ENCODE peak calls at places on chromosomes 13 and 19, in nine cellular contexts. W is body of pancreas, N is uterus, S is HCT116, A is GM12864, J is tibial nerve, B is hepatocyte, G is fibroblast of pulmonary artery, R is cardiac fibroblast. C is an unnamed sample.

GRCh38 chr13:75219479-75220237 is 262.3 kb downstream of the TBC1D4 start:
- DNase-seq in W (peak), N (peak), S (peak), A (peak), J (peak), B (peak), G (peak), R (peak), C (peak)

GRCh38 chr19:10852098-10852800 is 4.0 kb downstream of the C19orf38 start:
- DNase-seq in W (no peak), N (no peak), S (no peak), A (no peak), J (no peak), B (no peak), G (peak), R (peak), C (no peak)

GRCh38 chr13:95247857-95248256 is 53.4 kb downstream of the ABCC4 start:
- DNase-seq in W (no peak), N (no peak), S (no peak), A (no peak), J (no peak), B (no peak), G (no peak), R (no peak), C (no peak)

GRCh38 chr19:20359933-20360720 is 193.1 kb downstream of the ZNF486 start:
- DNase-seq in W (peak), N (no peak), S (no peak), A (no peak), J (no peak), B (no peak), G (no peak), R (no peak), C (no peak)

GRCh38 chr13:75875450-75875849 is 239.3 kb downstream of the LMO7 start:
- DNase-seq in W (no peak), N (no peak), S (no peak), A (no peak), J (no peak), B (no peak), G (no peak), R (no peak), C (no peak)

GRCh38 chr13:79987761-79988160 is 353.2 kb downstream of the SPRY2 start:
- DNase-seq in W (no peak), N (no peak), S (no peak), A (no peak), J (no peak), B (no peak), G (no peak), R (no peak), C (no peak)

GRCh38 chr13:112067121-112067741 is at the start of gene SOX1:
- DNase-seq in W (no peak), N (no peak), S (no peak), A (no peak), J (no peak), B (no peak), G (no peak), R (no peak), C (no peak)

GRCh38 chr19:43639507-43640423 is at the start of gene CADM4:
- DNase-seq in W (peak), N (peak), S (no peak), A (no peak), J (no peak), B (peak), G (no peak), R (no peak), C (no peak)

GRCh38 chr13:80050252-80050651 is 290.7 kb downstream of the SPRY2 start:
- DNase-seq in W (no peak), N (no peak), S (no peak), A (no peak), J (no peak), B (no peak), G (peak), R (peak), C (no peak)

GRCh38 chr13:48942131-48942530 is 33.6 kb upstream of the FNDC3A start:
- DNase-seq in W (no peak), N (no peak), S (no peak), A (no peak), J (no peak), B (no peak), G (peak), R (peak), C (no peak)

GRCh38 chr13:43364210-43365041 is 341.0 kb downstream of the DNAJC15 start:
- DNase-seq in W (no peak), N (no peak), S (no peak), A (no peak), J (no peak), B (no peak), G (peak), R (peak), C (no peak)

GRCh38 chr19:718251-719024 is 9.7 kb downstream of the PALM start:
- DNase-seq in W (no peak), N (no peak), S (no peak), A (no peak), J (no peak), B (no peak), G (no peak), R (no peak), C (no peak)

GRCh38 chr19:6479836-6480398 is 1.7 kb downstream of the DENND1C start:
- DNase-seq in W (no peak), N (no peak), S (no peak), A (no peak), J (no peak), B (no peak), G (no peak), R (no peak), C (no peak)

GRCh38 chr19:18304496-18305312 is 18.2 kb downstream of the LSM4 start:
- DNase-seq in W (peak), N (peak), S (no peak), A (no peak), J (peak), B (peak), G (peak), R (peak), C (peak)

GRCh38 chr13:38477676-38478075 is 128.0 kb downstream of the UFM1 start:
- DNase-seq in W (no peak), N (no peak), S (no peak), A (no peak), J (no peak), B (no peak), G (no peak), R (no peak), C (no peak)

GRCh38 chr19:13920940-13921744 is 15.1 kb downstream of the CC2D1A start:
- DNase-seq in W (no peak), N (no peak), S (peak), A (peak), J (no peak), B (no peak), G (peak), R (peak), C (peak)

GRCh38 chr13:45481688-45482087 is 16.9 kb downstream of the COG3 start:
- DNase-seq in W (no peak), N (no peak), S (no peak), A (no peak), J (no peak), B (no peak), G (no peak), R (no peak), C (no peak)

GRCh38 chr13:36297259-36297599 is 385 bp downstream of the CCDC169 start:
- DNase-seq in W (no peak), N (no peak), S (no peak), A (no peak), J (no peak), B (no peak), G (peak), R (peak), C (peak)

GRCh38 chr13:42894765-42895181 is 97.3 kb downstream of the EPSTI1 start:
- DNase-seq in W (peak), N (no peak), S (no peak), A (no peak), J (no peak), B (peak), G (peak), R (peak), C (no peak)

GRCh38 chr13:19957320-19958118 is 1.0 kb upstream of the ZMYM2 start:
- DNase-seq in W (peak), N (peak), S (no peak), A (peak), J (peak), B (peak), G (peak), R (peak), C (peak)
- TF ChIP-seq CTCF in W (peak), N (peak), S (no peak), A (peak), J (peak), B (peak), G (peak), R (peak), C (peak)

GRCh38 chr19:40280608-40281221 is 4.4 kb downstream of the AKT2 start:
- DNase-seq in W (peak), N (no peak), S (no peak), A (no peak), J (no peak), B (peak), G (no peak), R (no peak), C (no peak)
- H3K4me3 ChIP-seq in W (no peak), N (no peak), S (no peak), A (no peak), J (no peak), B (no peak), G (no peak), R (no peak), C (no peak)

DNA sequence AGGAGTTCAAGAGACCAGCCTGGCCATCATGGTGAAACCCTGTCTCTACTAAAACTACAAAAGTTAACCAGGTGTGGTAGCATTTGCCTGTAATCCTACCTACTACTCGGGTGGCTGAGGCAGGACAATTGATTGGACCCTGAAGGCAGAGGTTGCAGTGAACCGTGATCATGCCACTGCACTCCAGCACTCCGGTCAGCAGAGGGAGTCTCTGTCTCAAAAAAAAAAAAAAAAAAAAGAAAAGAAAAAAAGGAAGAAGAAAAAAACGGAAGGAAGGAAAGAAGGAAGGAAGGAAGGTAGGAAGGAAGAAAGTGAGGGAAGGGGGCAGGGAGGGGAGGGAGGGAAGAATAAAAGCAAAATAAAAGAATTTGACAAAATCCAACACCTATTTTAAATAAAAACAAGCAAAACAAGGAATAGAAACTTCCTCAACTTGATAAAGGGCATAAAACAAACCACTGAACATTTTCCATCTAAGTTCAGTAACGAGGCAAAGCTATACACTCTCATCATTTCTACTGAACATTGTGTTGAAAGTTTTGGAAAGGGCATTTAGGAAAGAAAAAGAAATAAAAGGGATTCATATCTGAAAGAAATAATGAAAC is 411.6 kb upstream of the SLITRK5 start:
- DNase-seq in W (no peak), N (no peak), S (peak), A (no peak), J (no peak), B (peak), G (no peak), R (no peak), C (no peak)
- TF ChIP-seq CTCF in W (peak), N (no peak), S (peak), A (no peak), J (peak), B (peak), G (peak), R (no peak), C (no peak)

DNA sequence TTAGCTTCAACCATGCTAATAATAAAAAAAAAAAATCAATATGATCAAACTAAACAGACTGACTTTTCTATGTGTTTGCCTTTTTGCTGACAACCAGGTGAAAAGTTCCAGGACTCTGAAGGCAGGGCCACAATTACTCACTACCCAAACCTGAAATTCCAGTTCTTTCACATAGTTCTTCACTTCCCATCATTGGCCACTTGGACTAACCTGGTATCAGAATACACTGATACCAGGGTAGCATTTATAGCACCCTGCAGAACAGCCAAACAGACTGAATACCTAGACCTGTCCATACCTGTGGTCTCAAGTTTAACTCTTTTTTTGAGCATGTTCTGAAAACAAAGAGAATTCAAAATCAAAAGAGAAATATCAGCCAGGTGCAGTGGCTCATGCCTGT is 25.1 kb downstream of the ELF1 start:
- DNase-seq in W (peak), N (no peak), S (peak), A (no peak), J (no peak), B (peak), G (no peak), R (no peak), C (no peak)
- H3K4me3 ChIP-seq in W (no peak), N (no peak), S (peak), A (peak), J (no peak), B (no peak), G (no peak), R (no peak), C (no peak)

C was measured in GM12865.